ENCODE peak calls at places on chromosomes 16 and 17, in four cellular contexts. L is PC-3, V is OCI-LY7, W is ascending aorta. O is an unnamed sample.
A peak's percentile ranks its signal among the peaks of the same experiment; 100 is the strongest.

GRCh38 chr16:180921-181667 is 835 bp downstream of the HBQ1 start:
- DNase-seq in L (peak; percentile 68), V (peak; percentile 76), W (no peak), O (peak; percentile 63)

GRCh38 chr16:85673529-85674417 is 15.0 kb downstream of the GINS2 start:
- DNase-seq in L (no peak), V (no peak), W (no peak), O (peak; percentile 80)

GRCh38 chr17:39627717-39628516 is 1.2 kb downstream of the PPP1R1B start:
- DNase-seq in L (no peak), V (no peak), W (no peak), O (no peak)

GRCh38 chr17:49414271-49414621 is 436 bp downstream of the PHB1 start:
- DNase-seq in L (peak; percentile 15), V (no peak), W (no peak), O (no peak)

GRCh38 chr16:23156946-23157460 is 7.8 kb upstream of the USP31 start:
- DNase-seq in L (no peak), V (peak; percentile 18), W (no peak), O (no peak)

GRCh38 chr17:19579867-19580565 is 46.4 kb downstream of the SLC47A1 start:
- DNase-seq in L (no peak), V (no peak), W (no peak), O (peak; percentile 3)

GRCh38 chr17:64008830-64009229 is 10.7 kb downstream of the PRR29 start:
- DNase-seq in L (no peak), V (no peak), W (no peak), O (no peak)

GRCh38 chr17:37255434-37255833 is 120.4 kb upstream of the C17orf78 start:
- DNase-seq in L (no peak), V (no peak), W (no peak), O (peak; percentile 42)

GRCh38 chr17:34763727-34764665 is 184.6 kb downstream of the TMEM132E start:
- DNase-seq in L (peak; percentile 2), V (no peak), W (no peak), O (no peak)

GRCh38 chr16:81661082-81661481 is 118.0 kb upstream of the PLCG2 start:
- DNase-seq in L (no peak), V (no peak), W (no peak), O (no peak)

GRCh38 chr17:38464251-38464722 is 36.0 kb downstream of the ARHGAP23 start:
- DNase-seq in L (no peak), V (no peak), W (peak; percentile 38), O (peak; percentile 49)

GRCh38 chr17:38465420-38466345 is 37.4 kb downstream of the ARHGAP23 start:
- DNase-seq in L (no peak), V (no peak), W (peak; percentile 59), O (no peak)

GRCh38 chr17:38467491-38467890 is 39.2 kb downstream of the ARHGAP23 start:
- DNase-seq in L (no peak), V (no peak), W (no peak), O (no peak)

GRCh38 chr17:38464723-38465419 is 36.6 kb downstream of the ARHGAP23 start:
- DNase-seq in L (no peak), V (no peak), W (peak; percentile 67), O (peak; percentile 93)

DNA sequence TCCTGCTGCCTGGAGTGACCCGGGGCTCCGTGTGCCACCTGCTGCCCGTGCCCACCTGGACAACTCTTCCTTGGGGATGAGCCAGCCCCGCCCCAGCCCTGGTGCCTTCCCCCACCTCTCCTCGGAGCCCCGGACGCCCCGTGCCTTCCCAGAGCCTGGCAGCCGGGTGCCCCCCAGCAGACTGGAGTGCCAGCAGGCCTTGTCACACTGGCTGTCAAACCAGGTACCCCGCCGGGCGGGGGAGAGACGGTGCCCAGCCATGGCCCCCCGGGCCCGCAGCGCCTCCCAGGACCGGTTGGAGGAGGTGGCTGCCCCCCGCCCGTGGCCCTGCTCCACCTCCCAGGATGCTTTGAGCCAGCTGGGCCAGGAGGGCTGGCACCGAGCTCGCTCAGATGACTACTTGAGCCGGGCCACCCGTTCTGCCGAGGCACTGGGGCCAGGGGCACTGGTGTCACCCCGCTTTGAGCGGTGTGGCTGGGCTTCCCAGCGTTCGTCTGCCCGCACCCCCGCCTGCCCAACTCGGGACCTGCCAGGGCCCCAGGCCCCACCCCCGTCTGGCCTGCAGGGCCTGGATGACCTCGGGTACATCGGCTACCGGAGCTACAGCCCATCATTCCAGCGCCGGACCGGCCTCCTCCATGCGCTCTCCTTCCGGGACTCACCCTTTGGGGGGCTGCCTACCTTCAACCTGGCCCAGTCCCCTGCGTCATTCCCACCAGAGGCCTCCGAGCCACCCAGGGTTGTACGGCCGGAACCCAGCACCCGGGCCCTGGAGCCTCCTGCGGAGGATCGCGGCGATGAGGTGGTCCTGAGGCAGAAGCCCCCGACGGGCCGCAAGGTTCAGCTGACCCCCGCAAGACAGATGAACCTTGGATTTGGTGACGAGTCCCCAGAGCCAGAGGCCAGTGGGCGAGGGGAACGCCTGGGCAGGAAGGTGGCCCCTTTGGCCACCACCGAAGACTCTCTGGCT is 38.4 kb downstream of the ARHGAP23 start:
- DNase-seq in L (no peak), V (no peak), W (no peak), O (no peak)
- H3K4me3 ChIP-seq in L (no peak overlapping the region), V (no peak overlapping the region), W (peak overlapping the region; percentile 54), O (no peak overlapping the region)

GRCh38 chr16:19649980-19650379 is 68.0 kb downstream of the KNOP1 start:
- DNase-seq in L (no peak), V (no peak), W (no peak), O (no peak)
- H3K4me3 ChIP-seq in L (no peak overlapping the region), V (no peak overlapping the region), W (no peak overlapping the region), O (no peak overlapping the region)

DNA sequence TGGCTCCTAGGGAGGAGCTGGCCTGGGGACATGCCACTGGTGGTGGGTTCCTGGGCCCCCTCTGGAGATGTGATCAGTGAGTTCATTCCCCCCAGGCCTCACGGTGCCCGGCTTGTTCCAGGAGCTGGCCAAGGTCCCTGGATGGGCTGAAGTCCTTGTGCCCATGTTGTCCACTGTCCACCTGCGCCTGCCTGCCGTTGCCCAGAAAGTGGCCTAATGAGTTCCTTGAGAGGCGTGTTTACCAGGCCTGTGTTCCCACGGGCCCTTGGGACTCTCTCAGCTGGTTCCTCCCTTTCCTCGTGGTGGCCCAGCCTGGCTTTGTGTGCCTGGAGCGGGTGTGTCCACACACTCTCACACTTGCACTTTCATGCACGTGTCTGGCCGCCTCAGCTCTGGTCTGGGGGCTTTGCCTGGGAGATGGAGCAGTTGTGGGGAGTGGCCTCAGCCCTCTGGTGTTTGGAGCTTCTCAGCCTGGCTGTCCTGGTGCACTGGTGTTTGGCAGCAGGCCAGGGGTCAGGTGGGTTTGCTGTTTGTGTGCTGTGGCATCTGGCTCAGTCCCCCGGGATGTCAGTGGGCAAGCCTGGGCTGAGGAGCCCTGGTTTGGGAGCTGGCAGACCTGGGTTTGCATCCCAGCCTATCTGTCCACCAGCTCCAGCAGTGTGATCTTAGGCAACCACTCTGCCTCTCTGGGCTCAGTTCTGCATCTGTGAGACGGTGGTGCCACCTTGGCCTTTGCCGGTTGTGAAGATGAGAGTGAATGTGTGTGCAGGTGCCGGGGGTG is 18.0 kb downstream of the ADCY7 start:
- DNase-seq in L (no peak), V (peak; percentile 59), W (no peak), O (no peak)
- H3K4me3 ChIP-seq in L (no peak overlapping the region), V (peak overlapping the region; percentile 9), W (no peak overlapping the region), O (no peak overlapping the region)

DNA sequence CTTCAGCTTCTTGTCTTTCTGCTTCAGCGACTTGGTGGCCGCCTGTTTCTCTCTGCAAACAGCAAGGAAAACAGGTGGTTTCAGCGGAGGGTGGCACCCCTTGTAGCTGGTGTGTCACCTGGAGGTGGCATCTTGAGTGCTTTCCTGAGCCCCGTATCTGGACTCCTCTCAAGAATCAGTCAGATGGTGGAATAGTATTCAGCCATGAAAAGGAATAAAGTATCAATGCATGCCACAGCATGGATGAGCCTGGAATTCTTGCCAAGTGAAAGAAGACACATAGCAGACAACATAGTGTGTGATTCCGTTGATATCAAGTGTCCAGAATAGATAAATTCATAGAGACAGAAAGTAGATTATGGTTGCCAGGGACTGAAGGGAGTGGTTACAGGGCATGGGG is 65.2 kb downstream of the NDE1 start:
- DNase-seq in L (no peak), V (no peak), W (no peak), O (no peak)
- H3K4me3 ChIP-seq in L (no peak overlapping the region), V (no peak overlapping the region), W (no peak overlapping the region), O (no peak overlapping the region)

GRCh38 chr17:30597776-30598288 is 120.6 kb downstream of the GOSR1 start:
- DNase-seq in L (no peak), V (no peak), W (no peak), O (no peak)

GRCh38 chr17:30594223-30594952 is 117.2 kb downstream of the GOSR1 start:
- DNase-seq in L (no peak), V (no peak), W (no peak), O (no peak)

GRCh38 chr17:30600830-30601494 is 123.8 kb downstream of the GOSR1 start:
- DNase-seq in L (peak; percentile 9), V (peak; percentile 58), W (no peak), O (no peak)

GRCh38 chr17:30600062-30600829 is 123.0 kb downstream of the GOSR1 start:
- DNase-seq in L (peak; percentile 74), V (peak; percentile 89), W (peak; percentile 29), O (peak; percentile 76)

DNA sequence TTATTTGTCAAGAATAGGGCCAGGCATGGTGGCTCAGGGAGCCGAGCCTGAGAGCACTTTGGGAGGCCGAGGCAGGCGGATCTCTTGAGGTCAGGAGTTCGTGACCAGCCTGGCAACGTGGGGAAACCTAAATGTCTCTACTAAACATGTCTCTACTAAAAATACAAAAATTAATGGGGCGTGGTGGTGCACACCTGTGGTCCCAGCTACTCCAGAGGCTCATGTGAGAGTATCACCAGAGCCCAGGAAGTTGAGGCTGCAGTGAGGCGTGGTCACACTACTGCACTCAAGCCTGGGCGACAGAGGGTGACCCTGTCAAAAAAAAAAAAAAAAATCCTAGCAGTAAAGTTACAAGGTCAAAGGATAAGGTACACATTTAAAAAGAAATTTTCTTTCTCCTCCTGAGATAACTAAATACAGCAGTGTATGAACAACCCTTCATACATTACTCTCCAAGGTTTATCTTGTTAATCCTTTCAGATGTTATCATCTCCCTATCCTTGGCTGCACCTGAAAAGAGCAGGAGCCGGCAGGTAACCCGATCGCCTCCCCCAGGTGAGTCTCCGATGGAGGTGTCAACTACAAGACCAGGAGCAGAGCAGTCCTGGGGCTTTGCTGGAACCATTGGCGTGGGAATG is 122.3 kb downstream of the GOSR1 start:
- DNase-seq in L (no peak), V (peak; percentile 85), W (no peak), O (no peak)
- H3K4me3 ChIP-seq in L (peak overlapping the region; percentile 90), V (peak overlapping the region; percentile 77), W (peak overlapping the region; percentile 71), O (peak overlapping the region; percentile 71)

GRCh38 chr17:78726471-78727010 is 55.5 kb downstream of the CYTH1 start:
- DNase-seq in L (no peak), V (no peak), W (no peak), O (no peak)

GRCh38 chr17:78725448-78726021 is 56.5 kb downstream of the CYTH1 start:
- DNase-seq in L (no peak), V (peak; percentile 47), W (no peak), O (no peak)

GRCh38 chr17:78727476-78728229 is 54.4 kb downstream of the CYTH1 start:
- DNase-seq in L (no peak), V (no peak), W (no peak), O (no peak)

GRCh38 chr17:78728495-78728894 is 53.6 kb downstream of the CYTH1 start:
- DNase-seq in L (no peak), V (no peak), W (no peak), O (no peak)

DNA sequence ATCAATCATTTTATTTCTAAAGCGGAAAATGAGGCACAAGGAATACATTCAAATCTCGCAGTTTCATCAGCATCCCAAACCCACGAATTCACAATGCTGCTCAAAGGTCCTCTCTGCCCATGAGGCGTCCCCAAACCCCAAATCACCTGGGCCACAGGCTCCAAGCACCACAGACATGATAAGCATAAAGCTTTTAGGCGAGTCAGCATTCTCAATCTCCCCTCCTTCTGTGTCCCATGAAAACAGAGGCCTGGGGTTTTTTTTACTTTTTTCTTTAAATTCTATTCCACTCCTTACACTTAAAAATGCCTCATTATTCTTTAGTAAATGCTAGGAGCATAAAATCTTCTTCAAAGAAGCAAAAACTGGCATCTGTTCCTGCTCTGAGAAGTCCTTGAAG is 55.0 kb downstream of the CYTH1 start:
- DNase-seq in L (no peak), V (no peak), W (no peak), O (no peak)
- H3K4me3 ChIP-seq in L (no peak overlapping the region), V (no peak overlapping the region), W (no peak overlapping the region), O (no peak overlapping the region)